ENCODE peak calls at places on chromosomes 3 and 15, in seven cellular contexts. G, K, U, S, L, Z and O are unnamed samples.

GRCh38 chr3:126124148-126124868 is 40.4 kb upstream of the SLC41A3 start:
- DNase-seq in G (no peak), S (peak; percentile 26), L (no peak), U (no peak), K (peak; percentile 5), Z (no peak), O (peak; percentile 18)

GRCh38 chr3:109018828-109019227 is 65.1 kb upstream of the GUCA1C start:
- DNase-seq in Z (no peak), K (peak; percentile 51), L (no peak), U (no peak), S (no peak), G (no peak), O (no peak)

GRCh38 chr3:177893321-177893720 is 642.9 kb upstream of the KCNMB2 start:
- DNase-seq in L (no peak), K (no peak), Z (no peak), S (no peak), G (no peak), U (no peak), O (no peak)

GRCh38 chr3:45644467-45645201 is 44.6 kb upstream of the SACM1L start:
- DNase-seq in S (no peak), K (no peak), L (no peak), Z (no peak), G (peak; percentile 60), U (no peak), O (no peak)

GRCh38 chr3:11835028-11835639 is 11.6 kb downstream of the TAMM41 start:
- DNase-seq in L (no peak), U (no peak), K (no peak), G (peak; percentile 38), S (no peak), Z (no peak), O (no peak)

GRCh38 chr3:140898340-140899180 is 43.1 kb upstream of the SLC25A36 start:
- DNase-seq in G (no peak), S (no peak), K (peak; percentile 21), U (no peak), Z (peak; percentile 7), L (no peak), O (no peak)

GRCh38 chr3:167882057-167882667 is 146.6 kb downstream of the SERPINI1 start:
- DNase-seq in K (no peak), G (peak; percentile 8), L (no peak), S (no peak), Z (no peak), U (no peak), O (no peak)

GRCh38 chr3:48436855-48437254 is 3.1 kb downstream of the CCDC51 start:
- DNase-seq in G (no peak), K (no peak), S (no peak), Z (no peak), L (no peak), U (no peak), O (no peak)

GRCh38 chr3:46692566-46692983 is 904 bp downstream of the ALS2CL start:
- DNase-seq in K (peak; percentile 90), S (peak; percentile 48), Z (no peak), G (peak; percentile 36), L (no peak), U (no peak), O (peak; percentile 85)

GRCh38 chr3:9978664-9979349 is 7.8 kb downstream of the EMC3 start:
- DNase-seq in S (no peak), K (no peak), L (no peak), G (no peak), Z (no peak), U (no peak), O (no peak)

GRCh38 chr15:86773766-86774165 is 694.1 kb downstream of the AGBL1 start:
- DNase-seq in K (no peak), L (no peak), Z (no peak), G (no peak), S (no peak), U (no peak), O (no peak)

GRCh38 chr3:47288966-47289910 is 6.5 kb downstream of the KLHL18 start:
- DNase-seq in K (no peak), U (no peak), S (no peak), G (no peak), Z (no peak), L (no peak), O (no peak)

GRCh38 chr3:99484871-99485270 is 153.5 kb upstream of the COL8A1 start:
- DNase-seq in G (no peak), S (no peak), K (no peak), Z (no peak), U (no peak), L (no peak), O (no peak)

GRCh38 chr3:179589143-179589542 is 15.3 kb downstream of the MRPL47 start:
- DNase-seq in Z (no peak), K (no peak), L (no peak), G (no peak), S (no peak), U (no peak), O (no peak)

GRCh38 chr3:48635222-48636021 is at the start of gene SLC26A6:
- DNase-seq in U (peak; percentile 93), G (peak; percentile 98), S (peak; percentile 97), K (peak; percentile 97), L (peak; percentile 94), Z (peak; percentile 77), O (peak; percentile 98)

GRCh38 chr15:65032823-65033537 is 3.5 kb upstream of the MTFMT start:
- DNase-seq in S (peak; percentile 57), K (peak; percentile 70), L (peak; percentile 47), U (no peak), Z (no peak), G (peak; percentile 93), O (peak; percentile 80)

GRCh38 chr3:127066635-127067034 is 83.7 kb downstream of the PLXNA1 start:
- DNase-seq in K (no peak), U (no peak), G (no peak), S (no peak), Z (no peak), L (no peak), O (no peak)

GRCh38 chr15:61916104-61916503 is 144.1 kb downstream of the VPS13C start:
- DNase-seq in G (no peak), K (no peak), L (no peak), S (no peak), U (no peak), Z (no peak), O (no peak)

GRCh38 chr3:139764936-139765335 is 87.2 kb upstream of the NMNAT3 start:
- DNase-seq in L (no peak), G (no peak), Z (no peak), U (no peak), S (no peak), K (no peak), O (no peak)

GRCh38 chr15:43905755-43906154 is 79.0 kb downstream of the WDR76 start:
- DNase-seq in G (no peak), K (no peak), U (no peak), S (no peak), L (no peak), Z (no peak), O (no peak)

GRCh38 chr15:57972801-57973311 is 92.7 kb downstream of the ALDH1A2 start:
- DNase-seq in K (no peak), U (no peak), Z (no peak), S (no peak), G (no peak), L (no peak), O (no peak)

DNA sequence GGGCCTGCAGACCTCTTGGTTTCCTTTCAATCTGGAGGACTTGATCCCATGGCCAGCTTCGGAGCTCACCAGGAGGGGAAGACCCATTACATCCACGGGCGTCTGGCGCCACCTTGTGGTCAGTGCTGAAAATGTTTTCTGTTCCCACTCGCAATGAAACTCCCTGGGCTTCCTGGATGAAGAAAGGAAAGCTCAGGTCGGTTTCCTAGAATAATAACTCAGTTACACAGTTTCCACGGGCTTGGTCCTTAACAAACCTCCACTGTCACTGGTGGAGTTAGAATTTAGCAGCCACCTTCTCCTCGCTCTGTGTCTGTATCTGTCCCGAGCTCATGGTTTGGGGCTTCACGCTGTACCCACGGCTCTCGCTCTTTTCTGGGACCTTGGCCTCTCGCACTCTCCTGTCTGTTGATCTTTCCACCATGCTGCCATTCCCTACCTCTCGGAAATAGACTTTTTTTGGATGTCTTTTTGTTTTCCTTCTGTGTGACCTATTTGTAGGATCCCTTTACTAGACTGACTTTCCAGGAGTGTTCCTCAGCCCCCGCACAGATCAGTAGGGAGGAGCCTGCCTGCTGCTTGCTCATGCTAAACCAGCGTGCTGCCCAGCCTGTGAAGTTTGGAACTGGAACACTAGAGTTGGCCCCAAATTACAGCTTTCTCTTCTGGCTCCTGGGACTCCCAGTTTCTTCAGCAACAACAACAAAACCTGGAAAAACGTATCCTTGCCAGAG is 56.3 kb downstream of the IL20RB start:
- DNase-seq in Z (peak; percentile 51), S (peak; percentile 94), U (peak; percentile 91), K (peak; percentile 94), L (peak; percentile 80), G (peak; percentile 77), O (peak; percentile 88)
- TF ChIP-seq POLR2A in Z (no peak), S (no peak), U (peak; percentile 24), K (no peak), L (no peak), G (no peak), O (peak; percentile 54)

DNA sequence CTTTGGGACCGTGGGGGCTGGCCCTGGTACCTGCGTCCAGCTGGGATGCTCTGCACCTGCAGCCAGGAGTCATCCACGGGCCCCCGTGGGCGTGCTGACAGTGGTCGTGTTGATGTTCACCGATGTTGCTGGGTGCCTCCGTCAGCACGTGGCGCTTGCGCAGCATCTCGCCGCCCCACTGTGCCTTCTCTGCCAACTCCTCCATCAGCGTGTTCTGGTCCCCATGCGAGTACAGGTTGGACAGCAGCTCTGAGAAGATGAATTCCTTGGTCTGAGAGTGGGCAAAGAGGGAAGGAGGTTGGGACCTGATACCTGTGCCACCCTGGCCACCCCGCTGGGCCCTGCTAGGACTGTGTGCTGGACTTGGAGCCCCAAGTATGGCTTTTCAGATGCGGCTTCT is 61.4 kb downstream of the ADAMTS7 start:
- DNase-seq in U (no peak), K (no peak), Z (no peak), L (no peak), S (peak; percentile 36), G (no peak), O (peak; percentile 52)
- H3K9me3 ChIP-seq in U (no peaks in the 10 kb centered on the region), K (no peaks in the 10 kb centered on the region), Z (no peaks in the 10 kb centered on the region), L (no peaks in the 10 kb centered on the region), S (no peaks in the 10 kb centered on the region), G (no peaks in the 10 kb centered on the region), O (no peaks in the 10 kb centered on the region)

GRCh38 chr3:122010506-122010905 is 11.5 kb downstream of the ILDR1 start:
- DNase-seq in G (no peak), U (no peak), L (no peak), K (no peak), S (no peak), Z (no peak), O (no peak)
- H3K27ac ChIP-seq in G (no peak overlapping the region), U (no peak overlapping the region), L (no peak overlapping the region), K (no peak overlapping the region), S (no peak overlapping the region), Z (peak overlapping the region; percentile 73), O (no peak overlapping the region)

GRCh38 chr3:72889310-72890165 is 1.7 kb downstream of the GXYLT2 start:
- DNase-seq in Z (no peak), U (no peak), S (no peak), G (no peak), L (no peak), K (no peak), O (no peak)

GRCh38 chr3:72890166-72890925 is 2.5 kb downstream of the GXYLT2 start:
- DNase-seq in S (peak; percentile 43), U (no peak), Z (no peak), K (no peak), L (no peak), G (no peak), O (no peak)

GRCh38 chr3:72892870-72893269 is 5.0 kb downstream of the GXYLT2 start:
- DNase-seq in L (no peak), K (no peak), G (no peak), Z (no peak), U (no peak), S (no peak), O (no peak)

GRCh38 chr3:72892081-72892763 is 4.4 kb downstream of the GXYLT2 start:
- DNase-seq in Z (no peak), S (peak; percentile 45), K (no peak), U (no peak), L (no peak), G (no peak), O (no peak)

GRCh38 chr3:72891053-72891855 is 3.4 kb downstream of the GXYLT2 start:
- DNase-seq in S (peak; percentile 81), Z (no peak), G (no peak), K (peak; percentile 42), L (no peak), U (no peak), O (no peak)
- TF ChIP-seq POLR2A in S (no peak), Z (no peak), G (no peak), K (no peak), L (no peak), U (no peak), O (no peak)